ENCODE peak calls at places on chromosome 5, in nine cellular contexts. Z is heart right ventricle; W is upper lobe of right lung; P is cardiac fibroblast; G is testis; O is CD8-positive, alpha-beta T cell; Y is endothelial cell of umbilical vein; A is Caco-2; M is AG10803. U is an unnamed sample.

GRCh38 chr5:157558089-157558595 is 17.4 kb downstream of the ADAM19 start:
- DNase-seq in Z (no peak), W (no peak), P (peak; percentile 68), G (no peak), O (no peak), Y (no peak), A (no peak), M (peak; percentile 82), U (peak; percentile 58)

GRCh38 chr5:76046761-76047160 is 36.4 kb upstream of the SV2C start:
- DNase-seq in Z (no peak), W (no peak), P (no peak), G (no peak), O (no peak), Y (no peak), A (no peak), M (no peak), U (no peak)

GRCh38 chr5:42614509-42614908 is 142.1 kb upstream of the CCDC152 start:
- DNase-seq in Z (no peak), W (no peak), P (peak; percentile 63), G (no peak), O (no peak), Y (no peak), A (no peak), M (peak; percentile 5), U (peak; percentile 31)

GRCh38 chr5:132205385-132206125 is 22.1 kb downstream of the P4HA2 start:
- DNase-seq in Z (no peak), W (no peak), P (no peak), G (no peak), O (no peak), Y (peak; percentile 53), A (no peak), M (peak; percentile 41), U (no peak)

GRCh38 chr5:82312373-82312856 is 34.3 kb upstream of the RPS23 start:
- DNase-seq in Z (peak; percentile 64), W (no peak), P (peak; percentile 87), G (peak; percentile 79), O (no peak), Y (peak; percentile 63), A (peak; percentile 63), M (peak; percentile 84), U (peak; percentile 90)

GRCh38 chr5:91383027-91383955 is at the start of gene ARRDC3:
- DNase-seq in Z (peak; percentile 95), W (peak; percentile 98), P (peak; percentile 97), G (peak; percentile 98), O (peak; percentile 94), Y (peak; percentile 98), A (peak; percentile 97), M (peak; percentile 95), U (peak; percentile 96)

GRCh38 chr5:7957329-7957728 is 88.4 kb downstream of the MTRR start:
- DNase-seq in Z (no peak), W (no peak), P (no peak), G (no peak), O (no peak), Y (no peak), A (no peak), M (no peak), U (no peak)

GRCh38 chr5:178318382-178318781 is 85.8 kb upstream of the PHYKPL start:
- DNase-seq in Z (no peak), W (peak; percentile 35), P (no peak), G (no peak), O (no peak), Y (no peak), A (no peak), M (no peak), U (no peak)

GRCh38 chr5:55865831-55866230 is 14.7 kb downstream of the IL31RA start:
- DNase-seq in Z (no peak), W (no peak), P (peak; percentile 50), G (no peak), O (no peak), Y (peak; percentile 21), A (no peak), M (peak; percentile 6), U (peak; percentile 52)

GRCh38 chr5:154467655-154468354 is 10.2 kb downstream of the HAND1 start:
- DNase-seq in Z (peak; percentile 76), W (peak; percentile 89), P (peak; percentile 75), G (peak; percentile 90), O (peak; percentile 39), Y (peak; percentile 56), A (peak; percentile 74), M (peak; percentile 57), U (peak; percentile 89)

GRCh38 chr5:119402081-119402480 is 46.3 kb downstream of the TNFAIP8 start:
- DNase-seq in Z (no peak), W (no peak), P (no peak), G (no peak), O (no peak), Y (no peak), A (no peak), M (no peak), U (no peak)

GRCh38 chr5:172795401-172795977 is 24.5 kb upstream of the DUSP1 start:
- DNase-seq in Z (peak; percentile 96), W (peak; percentile 83), P (peak; percentile 100), G (peak; percentile 90), O (no peak), Y (peak; percentile 96), A (no peak), M (peak; percentile 99), U (peak; percentile 100)

GRCh38 chr5:8675182-8675581 is 806.2 kb downstream of the MTRR start:
- DNase-seq in Z (no peak), W (no peak), P (no peak), G (no peak), O (no peak), Y (no peak), A (no peak), M (no peak), U (no peak)

GRCh38 chr5:109483395-109483974 is 73.7 kb upstream of the PJA2 start:
- DNase-seq in Z (no peak), W (no peak), P (no peak), G (no peak), O (no peak), Y (no peak), A (no peak), M (no peak), U (no peak)

GRCh38 chr5:128462330-128462729 is 75.7 kb downstream of the FBN2 start:
- DNase-seq in Z (no peak), W (no peak), P (no peak), G (no peak), O (no peak), Y (no peak), A (no peak), M (no peak), U (no peak)

GRCh38 chr5:64451551-64451950 is 54.3 kb upstream of the RGS7BP start:
- DNase-seq in Z (no peak), W (no peak), P (no peak), G (no peak), O (no peak), Y (no peak), A (no peak), M (no peak), U (no peak)

GRCh38 chr5:77630246-77631165 is 8.0 kb downstream of the OTP start:
- DNase-seq in Z (no peak), W (peak; percentile 73), P (no peak), G (peak; percentile 59), O (no peak), Y (no peak), A (peak; percentile 82), M (peak; percentile 12), U (peak; percentile 22)
- TF ChIP-seq CTCF in Z (no peak), W (no peak), P (no peak), G (no peak), O (no peak), Y (no peak), A (peak; percentile 19), M (no peak), U (no peak)

GRCh38 chr5:92505925-92506324 is 1075.1 kb downstream of the NR2F1-AS1 start:
- DNase-seq in Z (no peak), W (no peak), P (no peak), G (no peak), O (no peak), Y (peak; percentile 45), A (no peak), M (peak; percentile 5), U (no peak)
- H3K4me3 ChIP-seq in Z (no peak overlapping the region), W (peak overlapping the region; percentile 14), P (no peak overlapping the region), G (no peak overlapping the region), O (no peak overlapping the region), Y (no peak overlapping the region), A (no peak overlapping the region), M (peak overlapping the region; percentile 5), U (no peak overlapping the region)

DNA sequence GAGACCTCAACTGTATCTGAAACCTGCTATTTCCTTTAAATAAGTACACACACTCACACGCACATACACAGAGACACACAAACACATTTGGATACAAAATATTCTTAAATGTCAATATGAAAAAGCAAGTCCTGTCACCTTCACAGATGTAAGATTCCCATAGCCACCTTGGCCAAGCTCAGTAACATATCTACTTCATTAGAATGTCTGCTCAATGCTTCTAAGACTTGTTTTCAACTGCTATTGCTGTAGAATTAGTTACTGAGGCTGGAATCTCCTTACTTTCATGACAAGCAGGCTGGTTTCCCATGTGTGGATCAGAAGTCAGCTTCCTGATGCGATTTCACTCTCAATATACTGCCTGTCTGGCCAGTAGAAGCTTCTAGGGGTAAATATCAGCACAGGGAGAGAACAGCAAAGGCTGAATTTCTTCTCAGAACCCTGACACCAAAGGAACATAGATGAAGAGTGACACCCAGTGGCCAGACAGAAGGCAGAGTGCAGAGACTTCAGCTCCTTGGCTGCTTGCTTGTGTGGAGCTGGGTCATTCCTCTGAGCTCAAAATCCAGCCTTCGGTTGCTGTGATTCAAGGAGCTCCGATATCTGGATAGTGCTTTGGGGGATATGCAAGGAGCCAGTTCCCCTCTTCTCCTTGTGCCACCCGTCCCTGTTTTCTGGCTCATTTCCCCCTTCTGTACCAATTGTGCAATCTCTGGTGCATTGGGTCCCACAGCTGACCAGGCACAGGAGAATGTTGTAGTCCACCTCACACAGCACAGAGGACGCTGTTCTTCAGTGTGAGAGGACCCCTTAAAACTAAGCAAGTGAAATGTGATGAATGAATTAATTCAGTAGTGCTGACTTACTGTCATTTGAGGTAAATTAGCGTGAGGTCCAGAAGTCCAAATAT is 26.6 kb upstream of the ABLIM3 start:
- DNase-seq in Z (peak; percentile 76), W (no peak), P (peak; percentile 90), G (peak; percentile 79), O (peak; percentile 8), Y (peak; percentile 88), A (peak; percentile 70), M (peak; percentile 80), U (peak; percentile 93)
- TF ChIP-seq CTCF in Z (peak; percentile 88), W (peak; percentile 71), P (peak; percentile 81), G (no peak), O (no peak), Y (peak; percentile 88), A (peak; percentile 76), M (peak; percentile 95), U (peak; percentile 82)

GRCh38 chr5:77970891-77971290 is 194.8 kb upstream of the TBCA start:
- DNase-seq in Z (no peak), W (no peak), P (no peak), G (no peak), O (no peak), Y (no peak), A (no peak), M (no peak), U (no peak)

GRCh38 chr5:77974576-77974975 is 198.4 kb upstream of the TBCA start:
- DNase-seq in Z (no peak), W (no peak), P (no peak), G (no peak), O (no peak), Y (no peak), A (no peak), M (no peak), U (no peak)

GRCh38 chr5:77973253-77973609 is 197.1 kb upstream of the TBCA start:
- DNase-seq in Z (no peak), W (no peak), P (no peak), G (no peak), O (no peak), Y (peak; percentile 10), A (no peak), M (no peak), U (no peak)

GRCh38 chr5:77971965-77972544 is 195.9 kb upstream of the TBCA start:
- DNase-seq in Z (no peak), W (no peak), P (no peak), G (no peak), O (no peak), Y (peak; percentile 27), A (no peak), M (peak; percentile 3), U (no peak)

GRCh38 chr5:77972545-77973252 is 196.6 kb upstream of the TBCA start:
- DNase-seq in Z (no peak), W (no peak), P (no peak), G (no peak), O (no peak), Y (no peak), A (no peak), M (no peak), U (no peak)
- H3K4me3 ChIP-seq in Z (peak overlapping the region; percentile 39), W (peak overlapping the region; percentile 26), P (peak overlapping the region; percentile 26), G (peak overlapping the region; percentile 43), O (peak overlapping the region; percentile 43), Y (peak overlapping the region; percentile 33), A (no peak overlapping the region), M (peak overlapping the region; percentile 33), U (peak overlapping the region; percentile 38)

U was measured in foreskin fibroblast.